ENCODE peak calls at places on chromosomes 7 and 10, in ten cellular contexts. U, Q, S, A, W, N, F, Z, J and H are unnamed samples.

GRCh38 chr7:1446611-1447032 is 12.6 kb downstream of the MICALL2 start:
- DNase-seq in J (no peak), Z (no peak), A (no peak), F (no peak), S (no peak), U (no peak), N (no peak), Q (no peak), W (no peak), H (no peak)

GRCh38 chr10:63267414-63268138 is 134.4 kb downstream of the NRBF2 start:
- DNase-seq in U (peak), Z (peak), S (peak), W (peak), A (peak), F (no peak), J (peak), Q (peak), N (peak), H (peak)

GRCh38 chr10:74704629-74705360 is 121.6 kb upstream of the KAT6B start:
- DNase-seq in S (no peak), J (no peak), W (no peak), F (no peak), N (no peak), Q (no peak), Z (no peak), A (no peak), U (peak), H (no peak)

GRCh38 chr10:122618461-122619165 is 58.1 kb downstream of the DMBT1 start:
- DNase-seq in F (no peak), S (no peak), Q (no peak), W (no peak), Z (no peak), N (no peak), U (no peak), A (no peak), J (no peak), H (no peak)

GRCh38 chr7:123665157-123665556 is 9.5 kb downstream of the LMOD2 start:
- DNase-seq in F (no peak), S (no peak), J (no peak), Z (no peak), N (no peak), Q (no peak), U (peak), W (no peak), A (no peak), H (no peak)

GRCh38 chr10:31947144-31947926 is 18.7 kb upstream of the ARHGAP12 start:
- DNase-seq in J (peak), A (peak), N (peak), W (no peak), S (peak), F (peak), Q (peak), U (peak), Z (no peak), H (no peak)

GRCh38 chr10:101843032-101843991 is at the start of gene KCNIP2:
- DNase-seq in A (no peak), W (peak), F (peak), U (no peak), Q (peak), S (no peak), N (peak), Z (peak), J (no peak), H (peak)

GRCh38 chr10:91576096-91576545 is 56.8 kb downstream of the PPP1R3C start:
- DNase-seq in Z (peak), J (peak), W (no peak), A (peak), U (peak), Q (no peak), S (no peak), F (no peak), N (no peak), H (no peak)

GRCh38 chr10:76733441-76733840 is 904.2 kb downstream of the KCNMA1 start:
- DNase-seq in Q (no peak), Z (no peak), A (no peak), N (no peak), F (no peak), U (no peak), W (no peak), S (no peak), J (no peak), H (no peak)

GRCh38 chr7:155090647-155091046 is 20.5 kb downstream of the HTR5A start:
- DNase-seq in A (no peak), J (peak), F (no peak), W (no peak), S (no peak), Z (no peak), Q (no peak), N (no peak), U (no peak), H (peak)

GRCh38 chr10:119025336-119025735 is 4.2 kb upstream of the NANOS1 start:
- DNase-seq in U (peak), Q (peak), J (peak), F (peak), W (no peak), S (no peak), N (no peak), A (peak), Z (no peak), H (no peak)

GRCh38 chr7:151115121-151115835 is 29.0 kb downstream of the AGAP3 start:
- DNase-seq in J (peak), U (peak), W (peak), Q (peak), Z (no peak), F (peak), S (no peak), A (peak), N (no peak), H (peak)

GRCh38 chr7:151113344-151114150 is 27.3 kb downstream of the AGAP3 start:
- DNase-seq in N (peak), Q (peak), Z (peak), A (peak), J (peak), S (peak), U (peak), F (peak), W (peak), H (no peak)

GRCh38 chr7:151116603-151117002 is 30.3 kb downstream of the AGAP3 start:
- DNase-seq in F (no peak), Z (no peak), A (no peak), S (no peak), J (no peak), W (no peak), Q (no peak), U (no peak), N (no peak), H (no peak)

GRCh38 chr7:151115836-151116418 is 29.7 kb downstream of the AGAP3 start:
- DNase-seq in Q (peak), J (peak), N (no peak), F (peak), Z (no peak), U (no peak), A (no peak), S (peak), W (no peak), H (no peak)

DNA sequence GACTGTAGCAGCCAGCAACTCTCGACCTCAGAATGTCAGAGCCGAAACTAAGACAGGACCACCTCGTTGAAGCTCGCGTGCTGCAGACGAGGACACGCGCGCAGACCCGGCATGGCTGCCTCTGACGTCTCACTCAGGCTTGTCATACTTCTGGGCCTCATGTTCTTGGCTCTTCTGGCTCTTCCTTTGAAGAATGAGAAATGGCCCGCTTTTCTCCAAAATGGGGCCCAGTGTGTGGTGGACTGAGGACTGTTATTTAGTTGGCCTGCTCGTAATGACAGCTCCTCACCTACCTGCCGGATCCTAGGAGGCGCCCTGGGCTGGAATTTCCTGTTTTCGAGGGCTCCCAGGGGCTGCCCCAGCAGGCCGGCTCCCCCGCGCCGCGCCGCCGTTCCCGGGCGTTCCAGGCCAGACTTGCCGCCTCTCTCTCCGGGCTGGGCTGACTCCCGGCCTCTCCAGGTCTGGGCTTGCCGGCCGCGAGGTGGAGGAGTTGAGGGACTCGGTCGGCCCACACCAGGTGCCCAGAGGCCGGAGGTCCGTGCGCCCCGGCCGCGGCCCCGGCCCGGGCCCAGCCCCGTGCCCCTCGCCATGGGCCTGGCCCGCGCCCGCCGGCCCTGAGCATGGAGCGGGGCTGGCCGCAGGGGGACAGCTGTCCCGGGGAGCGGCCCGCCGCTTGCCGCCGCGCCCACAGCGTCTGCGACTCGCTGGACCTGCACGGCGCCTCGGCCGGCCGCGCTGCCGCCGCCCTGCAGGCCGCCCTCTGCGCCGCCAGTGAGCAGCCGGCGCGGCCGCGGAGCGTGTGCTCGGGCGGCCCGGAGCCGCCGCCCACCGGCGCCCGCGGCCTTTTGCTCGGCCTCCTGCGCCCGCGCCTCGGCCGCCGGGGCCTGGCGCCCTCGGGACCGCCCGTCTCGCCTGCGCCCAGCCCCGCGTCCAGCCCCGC is 28.1 kb downstream of the AGAP3 start:
- DNase-seq in Z (no peak), A (peak), S (no peak), F (peak), U (no peak), N (no peak), W (peak), Q (peak), J (peak), H (no peak)
- H3K4me3 ChIP-seq in Z (no peak), A (no peak), S (peak), F (peak), U (no peak), N (no peak), W (peak), Q (no peak), J (peak), H (no peak)

DNA sequence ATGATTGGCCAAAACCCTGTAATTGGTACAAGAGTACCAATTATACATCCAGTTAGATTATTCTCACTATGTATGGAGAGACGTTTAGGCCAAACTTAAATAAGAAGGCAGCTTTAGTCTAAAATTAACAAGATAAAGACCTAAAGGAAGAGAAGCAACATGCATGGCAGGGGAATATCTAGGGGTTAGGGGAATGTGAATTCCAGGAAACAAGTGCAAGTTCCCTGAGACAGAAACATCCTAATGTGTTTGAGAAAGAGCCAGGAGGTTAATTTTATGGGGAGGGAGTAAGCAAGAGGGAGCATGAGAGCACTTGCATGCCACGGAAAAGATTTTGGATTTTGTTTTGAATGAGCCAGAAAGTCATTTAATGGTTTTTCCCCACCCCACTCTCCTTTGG is 39.6 kb upstream of the CCDC6 start:
- DNase-seq in S (no peak), A (no peak), F (no peak), U (no peak), N (no peak), Q (no peak), Z (no peak), W (no peak), J (no peak), H (no peak)
- H3K4me2 ChIP-seq in S (no peak), A (no peak), F (no peak), U (no peak), N (no peak), Q (no peak), Z (no peak), W (no peak), J (no peak), H (no peak)

GRCh38 chr10:93579089-93579488 is 12.6 kb downstream of the FFAR4 start:
- DNase-seq in N (peak), W (no peak), A (no peak), Q (peak), U (peak), J (peak), F (no peak), S (peak), Z (no peak), H (no peak)
- H3K4me3 ChIP-seq in N (no peak), W (no peak), A (no peak), Q (no peak), U (no peak), J (no peak), F (no peak), S (peak), Z (no peak), H (no peak)

GRCh38 chr10:930415-931325 is 835 bp downstream of the LARP4B start:
- DNase-seq in Z (peak), S (no peak), U (peak), A (peak), N (peak), W (peak), F (peak), J (peak), Q (peak), H (peak)

GRCh38 chr10:932589-932988 is 1.1 kb upstream of the LARP4B start:
- DNase-seq in N (no peak), S (no peak), U (no peak), Z (no peak), W (no peak), Q (no peak), J (no peak), F (peak), A (no peak), H (no peak)

GRCh38 chr10:938954-939678 is 7.6 kb upstream of the LARP4B start:
- DNase-seq in N (no peak), U (no peak), A (peak), J (no peak), W (no peak), Q (no peak), S (no peak), Z (no peak), F (no peak), H (peak)

GRCh38 chr10:931326-932318 is at the start of gene LARP4B:
- DNase-seq in A (peak), J (peak), N (peak), F (peak), U (peak), W (peak), Q (peak), S (peak), Z (peak), H (peak)

DNA sequence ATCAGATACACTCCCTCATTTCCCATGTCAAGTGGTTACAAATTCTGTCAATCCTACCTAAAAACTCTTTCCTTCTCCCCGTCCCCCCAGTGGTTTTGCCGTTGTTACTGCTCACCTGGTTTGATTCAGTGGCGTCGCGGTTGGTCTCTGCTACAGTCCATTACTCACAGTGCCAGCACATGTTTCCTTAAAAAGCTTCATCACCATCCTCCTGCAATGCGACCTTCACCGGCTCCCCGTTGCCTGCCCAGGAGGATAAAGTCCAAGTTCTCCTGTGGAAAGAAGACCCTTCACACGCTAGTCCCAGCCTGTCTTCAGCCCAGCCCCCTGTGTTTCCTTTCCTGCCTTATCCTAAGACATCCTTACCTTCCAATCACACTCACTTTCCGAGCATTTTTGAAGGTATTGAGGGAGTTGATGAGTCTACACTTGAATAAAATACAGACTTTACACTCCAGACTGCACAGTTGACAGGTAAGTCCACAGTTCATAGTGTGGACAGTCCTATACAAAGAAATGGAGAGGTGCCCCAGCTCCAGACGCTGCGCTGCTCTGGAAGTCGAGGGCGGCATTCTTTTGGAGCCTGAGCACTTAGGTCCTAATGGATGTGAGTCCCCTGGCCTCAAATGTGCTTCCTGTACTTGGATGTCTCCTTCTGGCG is 3.4 kb upstream of the LARP4B start:
- DNase-seq in S (no peak), F (no peak), N (no peak), A (no peak), Z (no peak), Q (no peak), W (no peak), U (no peak), J (no peak), H (no peak)
- H3K4me2 ChIP-seq in S (no peak), F (no peak), N (no peak), A (no peak), Z (no peak), Q (no peak), W (no peak), U (no peak), J (no peak), H (no peak)